ENCODE peak calls at places on chromosomes 12 and 14, in four cellular contexts. P is CD8-positive, alpha-beta memory T cell; Q is A549; H is body of pancreas. L is an unnamed sample.

GRCh38 chr12:3667485-3667884 is 85.4 kb downstream of the CRACR2A start:
- DNase-seq in P (no peak), Q (peak; percentile 12), H (no peak), L (no peak)

GRCh38 chr14:54489318-54489683 is 521 bp upstream of the GMFB start:
- DNase-seq in Q (no peak), H (no peak), P (no peak), L (no peak)

GRCh38 chr12:108296933-108297332 is 42.2 kb downstream of the CMKLR1 start:
- DNase-seq in H (no peak), Q (no peak), P (no peak), L (no peak)

GRCh38 chr12:124510301-124510970 is 57.0 kb downstream of the NCOR2 start:
- DNase-seq in P (no peak), H (peak; percentile 44), Q (peak; percentile 45), L (no peak)

GRCh38 chr12:80565276-80565675 is 121.2 kb downstream of the PTPRQ start:
- DNase-seq in P (no peak), Q (no peak), H (no peak), L (no peak)

GRCh38 chr12:3421191-3421590 is 69.8 kb upstream of the PRMT8 start:
- DNase-seq in H (no peak), P (no peak), Q (no peak), L (no peak)

GRCh38 chr12:67651380-67651695 is 2.8 kb downstream of the DYRK2 start:
- DNase-seq in Q (peak; percentile 46), P (peak; percentile 32), H (no peak), L (peak; percentile 58)

GRCh38 chr12:87596134-87596533 is 433.1 kb downstream of the C12orf50 start:
- DNase-seq in H (no peak), Q (no peak), P (no peak), L (no peak)

GRCh38 chr14:60183724-60184596 is 18.8 kb upstream of the DHRS7 start:
- DNase-seq in Q (peak; percentile 61), H (no peak), P (peak; percentile 71), L (peak; percentile 82)

GRCh38 chr12:10065241-10065640 is 33.5 kb downstream of the CLEC1A start:
- DNase-seq in H (no peak), P (no peak), Q (no peak), L (no peak)

GRCh38 chr12:89756638-89757321 is 48.1 kb upstream of the ATP2B1 start:
- DNase-seq in H (no peak), P (peak; percentile 49), Q (peak; percentile 95), L (no peak)

GRCh38 chr12:132490481-132491348 is 764 bp downstream of the FBRSL1 start:
- DNase-seq in H (peak; percentile 64), P (no peak), Q (no peak), L (peak; percentile 40)

GRCh38 chr12:92769124-92769901 is 66.5 kb downstream of the PLEKHG7 start:
- DNase-seq in H (no peak), P (no peak), Q (no peak), L (peak; percentile 23)

GRCh38 chr14:74400919-74401503 is 25.0 kb downstream of the SYNDIG1L start:
- DNase-seq in H (no peak), P (no peak), Q (no peak), L (no peak)

GRCh38 chr12:81381951-81382350 is 304.1 kb downstream of the ACSS3 start:
- DNase-seq in H (no peak), P (no peak), Q (no peak), L (no peak)

GRCh38 chr14:34629657-34630529 is at the start of gene SNX6:
- DNase-seq in H (peak; percentile 84), P (peak; percentile 84), Q (peak; percentile 78), L (peak; percentile 85)

GRCh38 chr12:94123127-94123526 is 25.2 kb upstream of the PLXNC1 start:
- DNase-seq in P (no peak), H (no peak), Q (no peak), L (no peak)

GRCh38 chr14:76500480-76500879 is 124.5 kb downstream of the ESRRB start:
- DNase-seq in Q (no peak), H (no peak), P (no peak), L (no peak)

GRCh38 chr14:29601559-29602109 is 326.0 kb downstream of the PRKD1 start:
- DNase-seq in P (no peak), H (no peak), Q (no peak), L (peak; percentile 22)

GRCh38 chr12:124797321-124797720 is 66.3 kb downstream of the SCARB1 start:
- DNase-seq in P (no peak), H (no peak), Q (no peak), L (no peak)

GRCh38 chr12:120234643-120235368 is 30.7 kb downstream of the PXN start:
- DNase-seq in Q (peak; percentile 96), P (no peak), H (peak; percentile 84), L (peak; percentile 94)

GRCh38 chr12:2414810-2415567 is 362.2 kb downstream of the CACNA1C start:
- DNase-seq in Q (no peak), P (no peak), H (no peak), L (no peak)

GRCh38 chr12:2613674-2614073 is 181.1 kb upstream of the FKBP4 start:
- DNase-seq in P (no peak), Q (peak; percentile 66), H (no peak), L (peak; percentile 93)

GRCh38 chr12:6046511-6047180 is 77.8 kb downstream of the VWF start:
- DNase-seq in P (no peak), H (no peak), Q (no peak), L (no peak)

DNA sequence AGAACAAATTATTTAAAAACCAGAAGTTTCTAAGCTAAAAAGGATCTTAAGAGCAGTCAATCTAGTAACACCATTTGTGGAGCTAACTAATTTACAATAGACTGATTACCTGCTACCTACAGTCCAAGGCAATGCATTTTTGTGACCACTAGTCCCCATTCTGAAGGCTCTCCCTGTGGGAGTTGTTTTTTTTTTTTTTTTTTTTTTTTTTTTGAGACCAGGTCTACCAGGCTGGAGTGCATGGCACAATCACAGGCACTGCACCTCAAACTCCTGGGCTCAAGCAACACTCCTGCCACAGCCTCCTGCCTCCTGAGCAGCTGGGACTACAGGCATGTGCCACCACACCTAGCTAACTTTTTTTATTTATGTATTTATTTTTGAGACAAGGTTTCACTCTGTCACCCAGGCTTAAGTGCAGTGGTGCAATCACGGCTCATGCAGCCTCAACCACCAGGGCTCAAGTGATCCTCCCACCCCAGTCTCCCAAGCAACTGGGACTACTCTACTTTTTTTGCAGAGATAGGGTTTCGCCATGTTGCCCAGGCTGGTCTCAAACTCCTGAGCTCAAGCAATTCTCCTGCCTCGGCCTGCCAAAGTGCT is 3.9 kb downstream of the GNPTAB start:
- DNase-seq in H (no peak), Q (no peak), P (no peak), L (no peak)
- H3K4me1 ChIP-seq in H (peaks cover 20% of the 10 kb centered on the region), Q (peaks cover 25% of the 10 kb centered on the region), P (peaks cover 77% of the 10 kb centered on the region), L (no peaks in the 10 kb centered on the region)

GRCh38 chr12:26715232-26715631 is 117.8 kb downstream of the ITPR2 start:
- DNase-seq in Q (no peak), H (no peak), P (no peak), L (no peak)

GRCh38 chr12:26712892-26713291 is 120.1 kb downstream of the ITPR2 start:
- DNase-seq in P (no peak), H (no peak), Q (no peak), L (no peak)

GRCh38 chr12:26711569-26711968 is 121.4 kb downstream of the ITPR2 start:
- DNase-seq in H (no peak), Q (no peak), P (no peak), L (no peak)

GRCh38 chr12:26711072-26711471 is 121.9 kb downstream of the ITPR2 start:
- DNase-seq in Q (no peak), P (no peak), H (no peak), L (no peak)

DNA sequence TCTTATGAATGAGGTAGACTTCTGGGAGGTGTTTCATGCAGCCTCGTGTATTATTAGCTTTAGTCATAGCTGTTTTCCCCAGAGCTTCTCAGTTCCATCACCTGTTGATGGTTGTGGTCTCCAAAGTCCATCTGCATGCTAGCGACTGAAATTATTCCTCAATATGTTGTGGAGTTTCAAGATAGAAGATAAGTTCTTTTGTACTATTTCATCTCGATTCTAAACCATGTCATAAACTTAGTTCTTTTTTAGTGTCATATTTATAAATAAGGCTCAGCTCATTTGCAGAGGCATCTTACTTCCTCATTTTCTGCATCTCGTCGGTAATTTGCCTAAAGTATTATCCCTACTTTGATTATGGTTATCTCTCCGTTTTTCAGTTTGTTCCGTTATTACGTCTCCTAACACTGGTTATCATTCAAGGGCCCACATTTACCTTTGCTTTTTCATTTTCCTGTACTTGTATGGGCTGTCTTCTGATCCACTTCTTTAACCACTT is 119.1 kb downstream of the ITPR2 start:
- DNase-seq in P (no peak), Q (no peak), H (no peak), L (no peak)
- H3K4me1 ChIP-seq in P (no peaks in the 10 kb centered on the region), Q (no peaks in the 10 kb centered on the region), H (no peaks in the 10 kb centered on the region), L (no peaks in the 10 kb centered on the region)

GRCh38 chr14:36517242-36518030 is 2.6 kb downstream of the NKX2-1 start:
- DNase-seq in P (no peak), Q (no peak), H (no peak), L (no peak)

GRCh38 chr14:36518031-36518585 is 1.9 kb downstream of the NKX2-1 start:
- DNase-seq in Q (no peak), H (no peak), P (no peak), L (no peak)

GRCh38 chr14:36515896-36516718 is 3.9 kb downstream of the NKX2-1 start:
- DNase-seq in P (no peak), Q (no peak), H (no peak), L (no peak)

GRCh38 chr14:36515105-36515593 is 4.9 kb downstream of the NKX2-1 start:
- DNase-seq in Q (no peak), H (no peak), P (no peak), L (no peak)

DNA sequence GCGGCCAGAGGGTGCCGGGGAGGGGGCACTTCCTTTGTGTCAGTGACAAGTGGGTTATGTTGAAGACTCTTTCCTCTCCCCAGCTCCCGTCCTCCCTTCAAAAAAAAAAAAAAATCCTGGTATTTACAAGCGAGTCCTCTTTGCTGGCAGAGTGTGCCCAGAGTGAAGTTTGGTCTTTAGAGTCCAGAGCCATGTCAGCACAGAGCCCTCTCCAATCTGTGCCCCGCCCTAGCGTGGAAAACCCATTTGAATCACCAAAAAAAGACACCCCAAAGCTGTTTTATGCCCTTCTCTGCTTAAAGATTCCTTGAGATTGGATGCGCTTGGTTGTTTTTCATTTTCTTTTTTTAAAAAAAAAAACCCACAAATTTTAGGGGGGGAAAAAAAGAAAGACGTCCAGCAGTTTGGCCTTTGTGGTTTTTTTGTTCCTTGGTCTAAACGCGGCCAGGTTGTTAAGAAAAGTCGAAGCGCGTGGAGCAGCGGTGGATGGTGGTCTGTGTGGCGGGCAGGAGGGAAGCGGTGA is 3.3 kb downstream of the NKX2-1 start:
- DNase-seq in H (no peak), P (no peak), Q (no peak), L (no peak)
- H3K4me1 ChIP-seq in H (peaks cover 48% of the 10 kb centered on the region), P (no peaks in the 10 kb centered on the region), Q (peaks cover 4% of the 10 kb centered on the region), L (peaks cover 9% of the 10 kb centered on the region)

GRCh38 chr12:129579879-129580278 is 323.9 kb downstream of the TMEM132D start:
- DNase-seq in Q (no peak), H (no peak), P (no peak), L (no peak)
- H3K4me1 ChIP-seq in Q (no peaks in the 10 kb centered on the region), H (no peaks in the 10 kb centered on the region), P (no peaks in the 10 kb centered on the region), L (no peaks in the 10 kb centered on the region)

GRCh38 chr14:69870613-69871012 is 8.6 kb upstream of the SMOC1 start:
- DNase-seq in P (no peak), Q (no peak), H (no peak), L (no peak)

GRCh38 chr14:69868363-69868963 is 10.8 kb upstream of the SMOC1 start:
- DNase-seq in H (no peak), P (no peak), Q (no peak), L (no peak)

GRCh38 chr14:69863083-69863482 is 16.1 kb upstream of the SMOC1 start:
- DNase-seq in P (no peak), H (no peak), Q (no peak), L (no peak)

GRCh38 chr14:69861170-69861569 is 18.0 kb upstream of the SMOC1 start:
- DNase-seq in H (no peak), P (no peak), Q (no peak), L (no peak)

GRCh38 chr14:69865701-69866365 is 13.4 kb upstream of the SMOC1 start:
- DNase-seq in H (no peak), Q (no peak), P (no peak), L (no peak)
- H3K4me1 ChIP-seq in H (no peaks in the 10 kb centered on the region), Q (no peaks in the 10 kb centered on the region), P (no peaks in the 10 kb centered on the region), L (no peaks in the 10 kb centered on the region)